ENCODE peak calls at places on chromosomes 6 and 20, in four cellular contexts. R, E, V and J are unnamed samples.

GRCh38 chr6:123380257-123380656 is 256.5 kb downstream of the TRDN start:
- DNase-seq in E (peak; percentile 65), R (peak; percentile 0), V (peak; percentile 72), J (peak; percentile 59)

GRCh38 chr6:139970591-139970991 is 596.1 kb upstream of the CITED2 start:
- DNase-seq in R (peak; percentile 83), E (no peak), V (no peak), J (no peak)

GRCh38 chr6:156699017-156699421 is 78.2 kb upstream of the ARID1B start:
- DNase-seq in V (no peak), E (no peak), R (peak; percentile 82), J (no peak)

GRCh38 chr6:169395080-169395805 is 141.6 kb upstream of the THBS2 start:
- DNase-seq in V (no peak), E (no peak), R (no peak), J (no peak)

GRCh38 chr6:137999815-138000214 is 107.4 kb downstream of the PERP start:
- DNase-seq in R (no peak), E (no peak), V (no peak), J (no peak)

GRCh38 chr6:111626446-111626845 is 20.8 kb upstream of the TRAF3IP2 start:
- DNase-seq in V (no peak), R (no peak), E (peak; percentile 62), J (no peak)

GRCh38 chr20:3101737-3102574 is 17.4 kb upstream of the AVP start:
- DNase-seq in V (no peak), R (no peak), E (no peak), J (no peak)

GRCh38 chr6:104166055-104166668 is 693.6 kb downstream of the HACE1 start:
- DNase-seq in V (no peak), E (no peak), R (no peak), J (no peak)

GRCh38 chr6:158174514-158174913 is 6.4 kb downstream of the GTF2H5 start:
- DNase-seq in E (no peak), V (no peak), R (peak; percentile 96), J (no peak)

GRCh38 chr6:136950436-136950835 is 28.3 kb downstream of the SLC35D3 start:
- DNase-seq in E (no peak), R (no peak), V (no peak), J (no peak)

GRCh38 chr6:167731731-167732422 is 94.8 kb upstream of the AFDN start:
- DNase-seq in V (no peak), R (no peak), E (no peak), J (no peak)

GRCh38 chr6:111222341-111222740 is 135.0 kb downstream of the SLC16A10 start:
- DNase-seq in E (no peak), V (no peak), R (no peak), J (no peak)